ENCODE peak calls at places on chromosomes 5 and 9, in six cellular contexts. Z is lower lobe of right lung, J is right atrium auricular region, B is A549, I is testis, Q is substantia nigra. A is an unnamed sample.

GRCh38 chr5:91052977-91053732 is 330.0 kb downstream of the ARRDC3 start:
- DNase-seq in Q (no peak), J (no peak), B (no peak), Z (no peak), I (no peak), A (peak)

GRCh38 chr5:118007262-118007661 is 981.1 kb downstream of the DTWD2 start:
- DNase-seq in Q (no peak), B (no peak), J (no peak), Z (no peak), I (no peak), A (no peak)

GRCh38 chr5:153896117-153896516 is 142.6 kb downstream of the FAM114A2 start:
- DNase-seq in Q (no peak), J (no peak), I (no peak), Z (no peak), B (no peak), A (no peak)

GRCh38 chr9:84504360-84504759 is 163.8 kb upstream of the SLC28A3 start:
- DNase-seq in I (no peak), B (no peak), Z (no peak), J (no peak), Q (no peak), A (no peak)

GRCh38 chr5:67188274-67188857 is 8.2 kb downstream of the CD180 start:
- DNase-seq in Q (no peak), Z (no peak), I (no peak), B (no peak), J (no peak), A (no peak)

GRCh38 chr5:110356687-110357086 is 369.8 kb downstream of the TMEM232 start:
- DNase-seq in J (no peak), B (no peak), Q (no peak), Z (no peak), I (no peak), A (peak)

GRCh38 chr5:74028976-74029375 is 403.0 kb downstream of the ARHGEF28 start:
- DNase-seq in I (no peak), Z (no peak), Q (no peak), B (no peak), J (no peak), A (peak)

GRCh38 chr9:138022756-138023393 is 145.3 kb downstream of the CACNA1B start:
- DNase-seq in J (no peak), B (no peak), Z (peak), Q (no peak), I (no peak), A (no peak)

GRCh38 chr5:178116406-178116885 is 3.1 kb downstream of the N4BP3 start:
- DNase-seq in J (no peak), B (no peak), I (no peak), Q (no peak), Z (no peak), A (peak)

GRCh38 chr5:122126177-122126701 is 3.1 kb upstream of the ZNF474 start:
- DNase-seq in B (no peak), Z (no peak), Q (no peak), I (no peak), J (no peak), A (no peak)
- H3K27ac ChIP-seq in B (no peak), Z (no peak), Q (no peak), I (no peak), J (no peak), A (no peak)

GRCh38 chr5:75054110-75054930 is 2.0 kb upstream of the GCNT4 start:
- DNase-seq in Q (no peak), Z (peak), J (peak), I (peak), B (no peak), A (peak)
- H3K27ac ChIP-seq in Q (no peak), Z (peak), J (peak), I (peak), B (peak), A (peak)

GRCh38 chr5:157542282-157542966 is 33.2 kb downstream of the ADAM19 start:
- DNase-seq in I (no peak), Z (no peak), Q (no peak), B (no peak), J (no peak), A (no peak)

GRCh38 chr5:157539623-157540022 is 36.0 kb downstream of the ADAM19 start:
- DNase-seq in Q (no peak), Z (no peak), J (no peak), I (no peak), B (no peak), A (no peak)

GRCh38 chr5:157541452-157542118 is 34.0 kb downstream of the ADAM19 start:
- DNase-seq in Q (no peak), B (no peak), I (no peak), Z (no peak), J (no peak), A (no peak)

GRCh38 chr5:157540124-157540523 is 35.5 kb downstream of the ADAM19 start:
- DNase-seq in I (no peak), J (no peak), Z (no peak), Q (no peak), B (no peak), A (no peak)

DNA sequence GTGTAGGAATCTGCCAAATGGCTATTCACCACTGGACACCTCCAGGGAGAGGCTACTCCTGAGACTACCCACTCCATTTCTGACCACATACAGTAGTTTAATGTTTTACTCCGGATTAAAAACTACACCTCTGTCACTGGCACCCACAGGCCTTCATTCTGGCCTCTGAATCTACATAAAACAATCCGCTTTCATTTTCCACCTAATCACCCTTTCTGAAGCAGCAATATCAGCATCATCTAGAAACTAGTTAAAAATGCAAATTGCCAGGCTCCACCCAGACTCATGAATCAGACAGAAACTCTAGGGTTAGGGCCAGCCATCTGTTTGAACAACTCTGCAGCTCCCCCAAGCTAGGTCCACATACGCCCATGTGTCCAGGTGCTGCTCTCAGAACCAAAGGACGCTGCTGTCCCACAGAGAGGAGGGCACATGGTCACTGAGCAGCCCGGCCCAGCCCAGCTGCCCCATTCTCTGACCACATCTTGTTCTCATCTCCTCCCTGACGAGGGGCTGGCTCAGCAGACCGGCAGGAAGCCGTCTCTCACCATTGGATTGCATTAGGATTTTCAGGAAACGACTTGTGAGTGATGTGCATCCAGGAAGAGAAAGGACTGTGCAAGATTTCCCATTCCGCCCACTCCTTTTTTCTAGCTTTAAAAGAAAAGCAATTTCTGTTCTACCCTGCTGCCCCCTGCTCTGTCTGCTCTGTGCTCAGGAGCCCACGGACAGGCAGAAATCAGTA is 34.7 kb downstream of the ADAM19 start:
- DNase-seq in J (no peak), Q (no peak), B (no peak), I (no peak), Z (peak), A (peak)
- H3K27ac ChIP-seq in J (peak), Q (no peak), B (no peak), I (no peak), Z (peak), A (no peak)

GRCh38 chr9:20985851-20986600 is 45.4 kb downstream of the HACD4 start:
- DNase-seq in B (no peak), I (no peak), J (no peak), Q (no peak), Z (no peak), A (no peak)

GRCh38 chr9:20987521-20987920 is 43.9 kb downstream of the HACD4 start:
- DNase-seq in Q (no peak), B (no peak), Z (no peak), J (no peak), I (no peak), A (no peak)

GRCh38 chr9:20981486-20981885 is 50.0 kb downstream of the HACD4 start:
- DNase-seq in B (no peak), Z (peak), J (no peak), I (no peak), Q (no peak), A (no peak)

GRCh38 chr9:20980713-20981481 is 50.5 kb downstream of the HACD4 start:
- DNase-seq in Q (no peak), I (no peak), Z (no peak), J (no peak), B (no peak), A (no peak)

GRCh38 chr9:20984471-20984870 is 47.0 kb downstream of the HACD4 start:
- DNase-seq in Z (no peak), B (no peak), I (no peak), Q (no peak), J (no peak), A (no peak)
- H3K27ac ChIP-seq in Z (peak), B (no peak), I (no peak), Q (no peak), J (no peak), A (no peak)

DNA sequence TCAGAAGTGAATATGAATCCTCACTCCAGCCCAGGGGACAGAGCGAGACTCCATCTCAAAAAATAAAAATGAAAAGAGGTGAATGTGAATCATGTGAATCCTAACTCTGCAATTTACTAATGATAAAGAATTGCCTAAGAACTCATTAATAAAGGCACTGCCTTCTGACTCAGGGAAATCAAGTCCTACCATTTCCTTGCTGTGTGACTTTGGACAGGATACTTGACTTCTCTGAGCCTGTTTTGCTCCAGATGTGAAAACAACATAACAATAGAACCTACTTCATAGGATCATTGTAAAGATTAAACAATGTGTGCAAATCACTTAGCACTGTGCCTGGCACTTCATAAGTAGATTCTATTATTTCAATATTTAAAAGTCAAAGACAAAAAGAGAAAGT is 15.1 kb upstream of the PWWP2A start:
- DNase-seq in Q (no peak), B (no peak), I (no peak), Z (no peak), J (no peak), A (no peak)
- H3K27ac ChIP-seq in Q (no peak), B (no peak), I (peak), Z (no peak), J (peak), A (no peak)

A was measured in A673.